ENCODE peak calls at places on chromosome 17, in four cellular contexts. One of them, this sample, is unnamed.

GRCh38 chr17:27919120-27919519 is 26.0 kb upstream of the LYRM9 start:
- DNase-seq in activated T-cell treated with anti-CD3 and anti-CD28 coated beads for 1 hour: no peak
- DNase-seq in posterior vena cava: no peak
- DNase-seq in astrocyte of the spinal cord: no peak
- DNase-seq in this sample: no peak

GRCh38 chr17:63446981-63447687 is 1.0 kb upstream of the CYB561 start:
- DNase-seq in astrocyte of the spinal cord: no peak
- DNase-seq in posterior vena cava: no peak
- DNase-seq in activated T-cell treated with anti-CD3 and anti-CD28 coated beads for 1 hour: peak
- DNase-seq in this sample: no peak

GRCh38 chr17:2937331-2938003 is 125.9 kb downstream of the OR1D5 start:
- DNase-seq in posterior vena cava: no peak
- DNase-seq in activated T-cell treated with anti-CD3 and anti-CD28 coated beads for 1 hour: no peak
- DNase-seq in astrocyte of the spinal cord: no peak
- DNase-seq in this sample: no peak

GRCh38 chr17:80261159-80261894 is 675 bp downstream of the RNF213 start:
- DNase-seq in astrocyte of the spinal cord: peak
- DNase-seq in posterior vena cava: peak
- DNase-seq in activated T-cell treated with anti-CD3 and anti-CD28 coated beads for 1 hour: peak
- DNase-seq in this sample: peak

GRCh38 chr17:31310260-31310659 is 3.6 kb downstream of the EVI2B start:
- DNase-seq in astrocyte of the spinal cord: no peak
- DNase-seq in activated T-cell treated with anti-CD3 and anti-CD28 coated beads for 1 hour: no peak
- DNase-seq in posterior vena cava: no peak
- DNase-seq in this sample: no peak

GRCh38 chr17:48997103-48997826 is at the start of gene IGF2BP1:
- DNase-seq in posterior vena cava: no peak
- DNase-seq in astrocyte of the spinal cord: peak
- DNase-seq in activated T-cell treated with anti-CD3 and anti-CD28 coated beads for 1 hour: no peak
- DNase-seq in this sample: no peak

GRCh38 chr17:57521606-57522435 is 223.3 kb downstream of the CCDC182 start:
- DNase-seq in posterior vena cava: no peak
- DNase-seq in astrocyte of the spinal cord: no peak
- DNase-seq in activated T-cell treated with anti-CD3 and anti-CD28 coated beads for 1 hour: no peak
- DNase-seq in this sample: peak

GRCh38 chr17:78416791-78417530 is 38.5 kb downstream of the PGS1 start:
- DNase-seq in posterior vena cava: no peak
- DNase-seq in activated T-cell treated with anti-CD3 and anti-CD28 coated beads for 1 hour: no peak
- DNase-seq in astrocyte of the spinal cord: peak
- DNase-seq in this sample: no peak

GRCh38 chr17:4626734-4627256 is 14.7 kb downstream of the ALOX15 start:
- DNase-seq in astrocyte of the spinal cord: no peak
- DNase-seq in activated T-cell treated with anti-CD3 and anti-CD28 coated beads for 1 hour: no peak
- DNase-seq in posterior vena cava: no peak
- DNase-seq in this sample: no peak

GRCh38 chr17:31008374-31009035 is 37.7 kb downstream of the RNF135 start:
- DNase-seq in posterior vena cava: peak
- DNase-seq in activated T-cell treated with anti-CD3 and anti-CD28 coated beads for 1 hour: peak
- DNase-seq in astrocyte of the spinal cord: peak
- DNase-seq in this sample: peak

GRCh38 chr17:33142703-33143299 is 150.3 kb downstream of the ASIC2 start:
- DNase-seq in astrocyte of the spinal cord: no peak
- DNase-seq in posterior vena cava: no peak
- DNase-seq in activated T-cell treated with anti-CD3 and anti-CD28 coated beads for 1 hour: no peak
- DNase-seq in this sample: peak

GRCh38 chr17:7848665-7849184 is 6.1 kb upstream of the TMEM88 start:
- DNase-seq in activated T-cell treated with anti-CD3 and anti-CD28 coated beads for 1 hour: no peak
- DNase-seq in astrocyte of the spinal cord: no peak
- DNase-seq in posterior vena cava: no peak
- DNase-seq in this sample: no peak

GRCh38 chr17:6910987-6911603 is 79.6 kb upstream of the TEKT1 start:
- DNase-seq in posterior vena cava: no peak
- DNase-seq in activated T-cell treated with anti-CD3 and anti-CD28 coated beads for 1 hour: no peak
- DNase-seq in astrocyte of the spinal cord: peak
- DNase-seq in this sample: peak

GRCh38 chr17:74283371-74283673 is 9.3 kb downstream of the DNAI2 start:
- DNase-seq in astrocyte of the spinal cord: no peak
- DNase-seq in posterior vena cava: no peak
- DNase-seq in activated T-cell treated with anti-CD3 and anti-CD28 coated beads for 1 hour: no peak
- DNase-seq in this sample: no peak

This sample was measured in kidney tubule cell.